ENCODE peak calls at places on chromosomes 5 and 9, in nine cellular contexts. E is central memory CD4-positive, alpha-beta T cell; D is HepG2; H is EL; V is Peyer's patch; W is iris pigment epithelial cell; I is HCT116; K is PC-9; X is epithelial cell of prostate. G is an unnamed sample.

GRCh38 chr5:43161244-43161643 is 30.8 kb upstream of the NIM1K start:
- DNase-seq in E (no peak), D (no peak), H (no peak), V (no peak), W (no peak), I (no peak), K (no peak), X (no peak), G (no peak)

GRCh38 chr5:2750758-2751464 is 566 bp downstream of the IRX2 start:
- DNase-seq in E (no peak), D (no peak), H (peak; percentile 39), V (no peak), W (peak; percentile 5), I (no peak), K (no peak), X (no peak), G (peak; percentile 25)

GRCh38 chr5:143386725-143387124 is 16.8 kb downstream of the NR3C1 start:
- DNase-seq in E (no peak), D (no peak), H (peak; percentile 35), V (no peak), W (peak; percentile 90), I (no peak), K (no peak), X (no peak), G (no peak)

GRCh38 chr9:76310577-76310976 is 83.6 kb downstream of the RFK start:
- DNase-seq in E (no peak), D (no peak), H (no peak), V (no peak), W (no peak), I (no peak), K (no peak), X (no peak), G (no peak)

GRCh38 chr9:86713456-86713855 is 233.8 kb downstream of the GAS1 start:
- DNase-seq in E (no peak), D (no peak), H (peak; percentile 80), V (no peak), W (peak; percentile 77), I (no peak), K (no peak), X (no peak), G (no peak)

GRCh38 chr9:94623253-94623652 is 16.1 kb downstream of the FBP1 start:
- DNase-seq in E (no peak), D (peak; percentile 85), H (peak; percentile 40), V (peak; percentile 74), W (peak; percentile 32), I (peak; percentile 59), K (no peak), X (no peak), G (peak; percentile 72)

GRCh38 chr5:1521671-1522600 is 1.8 kb downstream of the LPCAT1 start:
- DNase-seq in E (no peak), D (peak; percentile 21), H (peak; percentile 88), V (peak; percentile 43), W (peak; percentile 89), I (no peak), K (peak; percentile 89), X (no peak), G (no peak)

GRCh38 chr9:13762209-13762608 is 482.7 kb upstream of the MPDZ start:
- DNase-seq in E (no peak), D (no peak), H (no peak), V (no peak), W (no peak), I (no peak), K (no peak), X (no peak), G (no peak)

GRCh38 chr9:23444658-23445057 is 381.4 kb downstream of the ELAVL2 start:
- DNase-seq in E (no peak), D (no peak), H (no peak), V (no peak), W (no peak), I (no peak), K (no peak), X (no peak), G (no peak)

GRCh38 chr5:56050566-56051292 is 56.0 kb upstream of the IL6ST start:
- DNase-seq in E (peak; percentile 52), D (no peak), H (no peak), V (no peak), W (no peak), I (no peak), K (no peak), X (no peak), G (no peak)

GRCh38 chr5:169803077-169803981 is 166.3 kb downstream of the DOCK2 start:
- DNase-seq in E (no peak), D (no peak), H (peak; percentile 94), V (no peak), W (peak; percentile 97), I (no peak), K (no peak), X (no peak), G (no peak)

GRCh38 chr9:21904371-21904770 is 89.8 kb downstream of the CDKN2A start:
- DNase-seq in E (no peak), D (no peak), H (peak; percentile 41), V (no peak), W (peak; percentile 85), I (no peak), K (no peak), X (no peak), G (no peak)

GRCh38 chr9:5557606-5558587 is 47.6 kb downstream of the PDCD1LG2 start:
- DNase-seq in E (peak; percentile 71), D (no peak), H (no peak), V (no peak), W (peak; percentile 57), I (no peak), K (no peak), X (no peak), G (no peak)

GRCh38 chr5:98414938-98415337 is 358.5 kb upstream of the RGMB start:
- DNase-seq in E (no peak), D (no peak), H (peak; percentile 98), V (no peak), W (peak; percentile 98), I (no peak), K (no peak), X (peak; percentile 84), G (no peak)

GRCh38 chr5:61245486-61245885 is 83.2 kb upstream of the SMIM15 start:
- DNase-seq in E (no peak), D (no peak), H (peak; percentile 12), V (no peak), W (peak; percentile 32), I (no peak), K (no peak), X (no peak), G (peak; percentile 21)

GRCh38 chr9:136995772-136996308 is 528 bp downstream of the CLIC3 start:
- DNase-seq in E (no peak), D (no peak), H (peak; percentile 63), V (no peak), W (no peak), I (no peak), K (peak; percentile 45), X (no peak), G (peak; percentile 46)

GRCh38 chr5:127684722-127685467 is 18.3 kb upstream of the CCDC192 start:
- DNase-seq in E (no peak), D (no peak), H (no peak), V (no peak), W (no peak), I (no peak), K (no peak), X (no peak), G (no peak)

GRCh38 chr9:132780230-132781007 is 97.7 kb downstream of the AK8 start:
- DNase-seq in E (no peak), D (no peak), H (no peak), V (no peak), W (no peak), I (no peak), K (no peak), X (no peak), G (no peak)

GRCh38 chr9:121556580-121556979 is 56.9 kb upstream of the GGTA1 start:
- DNase-seq in E (no peak), D (no peak), H (peak; percentile 98), V (no peak), W (peak; percentile 95), I (no peak), K (peak; percentile 55), X (peak; percentile 78), G (no peak)

GRCh38 chr9:111386386-111386785 is 56.4 kb upstream of the OR2K2 start:
- DNase-seq in E (no peak), D (no peak), H (peak; percentile 5), V (no peak), W (no peak), I (no peak), K (no peak), X (no peak), G (no peak)

GRCh38 chr9:6822696-6823095 is 64.9 kb downstream of the KDM4C start:
- DNase-seq in E (no peak), D (no peak), H (no peak), V (no peak), W (no peak), I (no peak), K (no peak), X (no peak), G (no peak)

GRCh38 chr9:100449420-100449819 is 22.5 kb downstream of the MSANTD3 start:
- DNase-seq in E (no peak), D (no peak), H (no peak), V (no peak), W (no peak), I (no peak), K (no peak), X (no peak), G (no peak)

GRCh38 chr5:132807163-132807838 is 5.8 kb upstream of the SOWAHA start:
- DNase-seq in E (no peak), D (peak; percentile 99), H (peak; percentile 46), V (peak; percentile 92), W (no peak), I (peak; percentile 57), K (no peak), X (no peak), G (peak; percentile 94)

GRCh38 chr5:42963412-42963811 is 76.7 kb downstream of the ANXA2R start:
- DNase-seq in E (no peak), D (no peak), H (no peak), V (no peak), W (no peak), I (no peak), K (no peak), X (no peak), G (no peak)

GRCh38 chr5:675876-676698 is 17.1 kb downstream of the TPPP start:
- DNase-seq in E (no peak), D (no peak), H (no peak), V (peak; percentile 41), W (no peak), I (no peak), K (no peak), X (no peak), G (no peak)

GRCh38 chr9:96376926-96377874 is 6.3 kb downstream of the SLC35D2 start:
- DNase-seq in E (no peak), D (peak; percentile 39), H (peak; percentile 56), V (peak; percentile 56), W (peak; percentile 51), I (no peak), K (peak; percentile 46), X (no peak), G (peak; percentile 21)